ENCODE peak calls at places on chromosome 19, in four cellular contexts. S is aorta, Z is breast epithelium, J is tibial artery. N is an unnamed sample. For H3K4me1, the result is how much of the 10 kb centered on the place peaks cover.

GRCh38 chr19:49869009-49869483 is 1.7 kb upstream of the PNKP start:
- DNase-seq in Z (no peak), J (no peak), S (no peak), N (peak)

GRCh38 chr19:47157455-47158321 is 27.1 kb downstream of the SAE1 start:
- DNase-seq in Z (no peak), J (no peak), S (no peak), N (no peak)

GRCh38 chr19:246551-246950 is 44.7 kb downstream of the PLPP2 start:
- DNase-seq in J (no peak), Z (no peak), S (no peak), N (no peak)

GRCh38 chr19:6811906-6812305 is 39.4 kb downstream of the VAV1 start:
- DNase-seq in S (no peak), J (no peak), Z (no peak), N (no peak)

GRCh38 chr19:47673426-47673825 is 39.8 kb upstream of the EHD2 start:
- DNase-seq in S (no peak), Z (no peak), J (no peak), N (no peak)

GRCh38 chr19:41821003-41821735 is 23.3 kb downstream of the LYPD4 start:
- DNase-seq in J (no peak), S (no peak), Z (no peak), N (no peak)

GRCh38 chr19:13574933-13575332 is 68.7 kb upstream of the CACNA1A start:
- DNase-seq in J (no peak), S (no peak), Z (no peak), N (no peak)

GRCh38 chr19:495440-496332 is 600 bp upstream of the MADCAM1 start:
- DNase-seq in Z (no peak), J (no peak), S (no peak), N (peak)

GRCh38 chr19:13880059-13880672 is 3.2 kb downstream of the NANOS3 start:
- DNase-seq in S (peak), J (peak), Z (peak), N (peak)

GRCh38 chr19:14840206-14840605 is 5.2 kb upstream of the OR7A5 start:
- DNase-seq in S (no peak), Z (no peak), J (no peak), N (no peak)

GRCh38 chr19:44552324-44552723 is 22.8 kb upstream of the CEACAM20 start:
- DNase-seq in Z (no peak), J (no peak), S (no peak), N (no peak)

GRCh38 chr19:34316247-34316646 is 48.7 kb upstream of the GPI start:
- DNase-seq in Z (no peak), S (no peak), J (no peak), N (no peak)
- H3K4me1 ChIP-seq in Z (under half), S (under half), J (under half), N (under half)

DNA sequence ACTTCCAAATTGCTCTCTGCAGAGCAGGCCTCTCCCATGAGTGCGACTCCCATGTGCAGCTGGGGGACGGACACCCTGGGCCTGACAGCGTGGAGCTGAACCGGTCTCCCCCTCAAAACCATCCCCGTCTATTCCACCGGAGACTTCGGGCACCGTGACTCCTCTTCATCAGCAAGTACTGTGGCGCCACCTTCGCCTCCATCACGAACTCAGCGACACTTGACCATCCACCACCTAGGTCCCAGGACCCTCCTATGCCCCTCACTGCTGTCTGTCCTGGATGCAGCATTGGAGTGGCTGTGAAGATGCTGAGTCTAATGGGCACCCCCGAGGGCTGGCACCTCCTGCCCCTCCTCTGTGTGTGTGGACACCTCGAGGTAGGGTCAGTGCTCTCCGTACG is 20.6 kb downstream of the CILP2 start:
- DNase-seq in J (no peak), Z (no peak), S (no peak), N (no peak)
- H3K4me3 ChIP-seq in J (no peak), Z (no peak), S (no peak), N (no peak)

DNA sequence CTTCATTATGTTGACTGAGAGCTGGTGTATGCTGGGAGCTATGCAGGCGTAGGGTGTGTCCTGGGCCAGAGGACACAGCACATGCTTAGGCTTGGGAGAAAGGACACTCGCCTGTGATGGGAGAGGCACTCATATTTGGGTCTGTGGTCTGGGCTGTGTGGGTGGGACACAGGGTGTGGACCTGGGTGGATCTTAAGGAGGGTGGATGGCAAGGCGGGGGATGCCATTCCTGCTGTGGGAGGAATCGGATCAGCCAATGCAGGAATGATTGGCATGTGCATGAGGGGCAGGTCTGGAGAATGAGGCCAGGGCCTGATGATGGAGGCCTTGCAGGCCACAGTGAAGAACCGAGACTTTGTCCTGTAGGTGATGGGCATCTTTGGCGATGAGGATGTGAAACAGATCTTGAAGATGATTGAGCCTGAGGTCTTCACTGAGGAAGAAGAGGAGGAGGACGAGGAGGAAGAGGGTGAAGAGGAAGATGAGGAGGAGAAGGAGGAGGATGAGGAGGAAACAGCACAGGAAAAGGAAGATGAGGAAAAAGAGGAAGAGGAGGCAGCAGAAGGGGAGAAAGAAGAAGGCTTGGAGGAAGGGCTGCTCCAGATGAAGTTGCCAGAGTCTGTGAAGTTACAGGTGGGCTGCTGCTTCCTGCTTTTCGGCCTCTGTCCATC is 55.5 kb downstream of the RYR1 start:
- DNase-seq in S (no peak), Z (no peak), J (no peak), N (no peak)
- H3K4me1 ChIP-seq in S (under half), Z (under half), J (under half), N (under half)

GRCh38 chr19:33845498-33845897 is 48.8 kb downstream of the KCTD15 start:
- DNase-seq in S (no peak), Z (no peak), J (no peak), N (no peak)

GRCh38 chr19:33840382-33840781 is 43.7 kb downstream of the KCTD15 start:
- DNase-seq in J (no peak), S (no peak), Z (no peak), N (no peak)

GRCh38 chr19:33840783-33841182 is 44.1 kb downstream of the KCTD15 start:
- DNase-seq in J (no peak), Z (no peak), S (no peak), N (no peak)

GRCh38 chr19:33841685-33842084 is 45.0 kb downstream of the KCTD15 start:
- DNase-seq in J (no peak), S (no peak), Z (no peak), N (no peak)
- H3K4me3 ChIP-seq in J (no peak), S (no peak), Z (no peak), N (no peak)

GRCh38 chr19:48796468-48797083 is 14.3 kb downstream of the BCAT2 start:
- DNase-seq in S (no peak), J (no peak), Z (no peak), N (no peak)

GRCh38 chr19:48795855-48796142 is 15.0 kb downstream of the BCAT2 start:
- DNase-seq in S (peak), Z (no peak), J (peak), N (no peak)

GRCh38 chr19:48797103-48797502 is 13.7 kb downstream of the BCAT2 start:
- DNase-seq in J (no peak), S (no peak), Z (no peak), N (no peak)

GRCh38 chr19:48794291-48794690 is 16.5 kb downstream of the BCAT2 start:
- DNase-seq in S (no peak), Z (no peak), J (no peak), N (no peak)

GRCh38 chr19:48795055-48795854 is 15.6 kb downstream of the BCAT2 start:
- DNase-seq in J (peak), Z (peak), S (peak), N (peak)
- H3K4me1 ChIP-seq in J (under half), Z (under half), S (under half), N (under half)

GRCh38 chr19:5479958-5480357 is 24.7 kb downstream of the ZNRF4 start:
- DNase-seq in Z (no peak), S (no peak), J (no peak), N (no peak)
- H3K4me3 ChIP-seq in Z (no peak), S (no peak), J (no peak), N (no peak)

GRCh38 chr19:10894911-10895213 is 23.5 kb downstream of the CARM1 start:
- DNase-seq in J (no peak), S (no peak), Z (no peak), N (no peak)
- H3K4me1 ChIP-seq in J (half or more), S (under half), Z (under half), N (under half)

DNA sequence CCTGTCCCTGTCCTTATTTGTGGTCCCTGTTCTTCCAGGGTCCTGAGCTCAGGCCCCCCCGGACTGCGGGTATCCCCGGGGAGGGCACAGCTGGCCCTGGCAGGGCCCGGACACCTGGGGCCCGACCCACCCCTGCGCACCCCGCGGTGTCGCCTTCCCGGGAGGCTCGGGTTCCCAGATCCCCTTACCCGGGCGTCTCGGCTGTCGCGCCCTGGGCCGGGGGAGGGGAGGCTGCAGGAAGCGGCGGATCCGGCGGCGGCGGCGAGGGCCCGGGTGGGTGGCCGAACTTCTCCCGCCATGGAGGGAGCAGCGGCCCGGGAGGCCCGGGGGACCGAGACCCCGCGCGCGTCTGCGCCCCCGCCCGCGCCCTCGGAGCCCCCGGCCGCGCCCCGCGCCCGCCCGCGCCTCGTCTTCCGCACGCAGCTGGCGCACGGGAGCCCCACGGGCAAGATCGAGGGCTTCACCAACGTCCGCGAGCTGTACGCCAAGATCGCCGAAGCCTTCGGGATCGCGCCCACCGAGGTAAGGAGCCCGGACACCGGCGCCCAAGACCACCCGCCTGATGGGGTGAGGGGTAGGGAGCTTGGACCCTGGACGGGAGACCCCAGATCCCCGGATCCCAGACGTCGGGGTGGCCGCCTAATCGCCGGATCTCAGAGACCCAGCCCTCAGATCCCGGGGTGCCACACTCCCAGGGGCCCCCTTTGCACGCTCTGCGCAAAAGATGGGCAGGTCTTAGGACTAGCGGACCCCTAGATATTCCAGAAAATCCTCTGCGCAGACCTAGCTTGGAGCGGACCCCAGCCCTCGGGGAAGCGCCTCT is at the start of gene GIPC3:
- DNase-seq in J (no peak), Z (no peak), S (peak), N (no peak)
- H3K4me3 ChIP-seq in J (peak), Z (peak), S (peak), N (peak)

GRCh38 chr19:3619631-3620012 is 7.0 kb downstream of the CACTIN start:
- DNase-seq in S (peak), Z (no peak), J (no peak), N (no peak)
- H3K4me1 ChIP-seq in S (under half), Z (under half), J (under half), N (under half)

GRCh38 chr19:2577722-2578335 is 101.9 kb downstream of the GADD45B start:
- DNase-seq in J (peak), S (peak), Z (peak), N (no peak)
- H3K4me3 ChIP-seq in J (no peak), S (no peak), Z (no peak), N (no peak)